ENCODE peak calls at places on chromosomes 13 and 19, in six cellular contexts. W is K562, M is A549, U is transverse colon, L is esophagus muscularis mucosa, Q is upper lobe of left lung. B is an unnamed sample. For H3K4me1, the result is how much of the 10 kb centered on the place peaks cover.

GRCh38 chr19:3179739-3180293 is 1.2 kb downstream of the S1PR4 start:
- DNase-seq in W (no peak), M (no peak), U (no peak), L (no peak), Q (peak), B (no peak)

GRCh38 chr13:100546713-100547405 is 41.7 kb downstream of the GGACT start:
- DNase-seq in W (no peak), M (no peak), U (no peak), L (no peak), Q (no peak), B (no peak)

GRCh38 chr13:30466841-30467252 is 1.1 kb upstream of the HMGB1 start:
- DNase-seq in W (peak), M (no peak), U (no peak), L (no peak), Q (no peak), B (no peak)

GRCh38 chr13:44147222-44147621 is 226.4 kb upstream of the SERP2 start:
- DNase-seq in W (no peak), M (no peak), U (no peak), L (no peak), Q (no peak), B (no peak)

GRCh38 chr19:35146746-35147466 is 3.9 kb downstream of the FXYD7 start:
- DNase-seq in W (no peak), M (no peak), U (no peak), L (no peak), Q (no peak), B (no peak)

GRCh38 chr13:39910041-39910440 is 254.6 kb downstream of the COG6 start:
- DNase-seq in W (no peak), M (no peak), U (no peak), L (no peak), Q (no peak), B (no peak)

GRCh38 chr19:48967346-48968178 is 2.5 kb downstream of the FTL start:
- DNase-seq in W (peak), M (peak), U (peak), L (no peak), Q (no peak), B (peak)

GRCh38 chr13:106987435-106987800 is 419.5 kb upstream of the ARGLU1 start:
- DNase-seq in W (no peak), M (no peak), U (no peak), L (no peak), Q (peak), B (no peak)

GRCh38 chr13:110615005-110615321 is 382 bp upstream of the NAXD start:
- DNase-seq in W (no peak), M (no peak), U (no peak), L (no peak), Q (peak), B (no peak)

GRCh38 chr13:39892731-39893293 is 237.3 kb downstream of the COG6 start:
- DNase-seq in W (no peak), M (no peak), U (no peak), L (no peak), Q (no peak), B (no peak)

GRCh38 chr13:41858783-41859182 is 102.1 kb downstream of the VWA8 start:
- DNase-seq in W (no peak), M (no peak), U (no peak), L (no peak), Q (no peak), B (no peak)

GRCh38 chr19:10454267-10454666 is 33.9 kb downstream of the PDE4A start:
- DNase-seq in W (peak), M (peak), U (no peak), L (no peak), Q (no peak), B (no peak)

GRCh38 chr13:111956261-111957151 is 110.4 kb upstream of the SOX1 start:
- DNase-seq in W (no peak), M (no peak), U (no peak), L (no peak), Q (no peak), B (peak)

GRCh38 chr19:1258161-1258492 is 9.7 kb downstream of the MIDN start:
- DNase-seq in W (no peak), M (no peak), U (no peak), L (no peak), Q (no peak), B (no peak)

GRCh38 chr19:1258707-1259205 is 10.4 kb downstream of the MIDN start:
- DNase-seq in W (no peak), M (peak), U (no peak), L (no peak), Q (peak), B (no peak)

GRCh38 chr19:1259873-1260748 is 9.0 kb upstream of the CIRBP start:
- DNase-seq in W (no peak), M (peak), U (peak), L (no peak), Q (peak), B (peak)

GRCh38 chr19:1260749-1261511 is 8.2 kb upstream of the CIRBP start:
- DNase-seq in W (peak), M (peak), U (peak), L (peak), Q (peak), B (peak)

GRCh38 chr19:1259206-1259872 is 9.8 kb upstream of the CIRBP start:
- DNase-seq in W (peak), M (peak), U (peak), L (no peak), Q (peak), B (peak)
- TF ChIP-seq POLR2A in W (peak), M (no peak), U (peak), L (no peak), Q (no peak), B (no peak)

GRCh38 chr19:58516246-58516836 is 3.3 kb downstream of the ZBTB45 start:
- DNase-seq in W (no peak), M (no peak), U (no peak), L (no peak), Q (peak), B (no peak)
- H3K4me1 ChIP-seq in W (under half), M (under half), U (under half), L (half or more), Q (under half), B (half or more)

DNA sequence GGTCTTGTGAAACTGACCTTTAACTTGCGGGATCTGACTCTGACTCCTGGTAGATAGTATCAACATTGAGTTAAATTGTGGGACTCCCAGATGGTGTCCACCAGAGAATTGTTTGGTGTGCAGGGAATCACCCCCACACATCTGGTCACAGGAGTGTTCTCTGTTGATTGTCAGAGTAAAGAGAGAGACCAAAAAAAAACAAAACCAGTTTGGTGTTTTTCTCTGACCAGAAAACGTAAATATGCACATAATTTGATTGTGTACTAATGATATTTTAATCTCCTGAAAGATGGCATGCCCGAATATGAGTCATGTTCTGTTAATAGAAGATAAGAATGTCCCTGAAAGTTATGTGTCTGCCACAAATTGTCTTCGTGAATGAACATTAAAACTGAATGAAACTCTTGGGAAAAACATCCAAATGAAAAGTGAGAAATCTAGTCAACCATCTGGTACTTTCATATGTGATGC is 118.5 kb upstream of the GPC6 start:
- DNase-seq in W (no peak), M (no peak), U (no peak), L (no peak), Q (no peak), B (no peak)
- TF ChIP-seq EP300 in W (no peak), M (no peak), U (no peak), L (no peak), Q (no peak), B (no peak)

GRCh38 chr13:46168341-46168740 is 13.6 kb downstream of the LCP1 start:
- DNase-seq in W (peak), M (no peak), U (peak), L (no peak), Q (peak), B (no peak)

GRCh38 chr13:46166947-46167610 is 14.9 kb downstream of the LCP1 start:
- DNase-seq in W (no peak), M (no peak), U (no peak), L (no peak), Q (no peak), B (no peak)

GRCh38 chr13:46164661-46165060 is 17.3 kb downstream of the LCP1 start:
- DNase-seq in W (no peak), M (no peak), U (no peak), L (no peak), Q (no peak), B (no peak)

GRCh38 chr13:46166221-46166584 is 15.8 kb downstream of the LCP1 start:
- DNase-seq in W (no peak), M (no peak), U (no peak), L (no peak), Q (no peak), B (no peak)

GRCh38 chr13:46165485-46166220 is 16.3 kb downstream of the LCP1 start:
- DNase-seq in W (no peak), M (no peak), U (no peak), L (no peak), Q (no peak), B (no peak)
- TF ChIP-seq POLR2A in W (no peak), M (no peak), U (no peak), L (no peak), Q (no peak), B (no peak)

DNA sequence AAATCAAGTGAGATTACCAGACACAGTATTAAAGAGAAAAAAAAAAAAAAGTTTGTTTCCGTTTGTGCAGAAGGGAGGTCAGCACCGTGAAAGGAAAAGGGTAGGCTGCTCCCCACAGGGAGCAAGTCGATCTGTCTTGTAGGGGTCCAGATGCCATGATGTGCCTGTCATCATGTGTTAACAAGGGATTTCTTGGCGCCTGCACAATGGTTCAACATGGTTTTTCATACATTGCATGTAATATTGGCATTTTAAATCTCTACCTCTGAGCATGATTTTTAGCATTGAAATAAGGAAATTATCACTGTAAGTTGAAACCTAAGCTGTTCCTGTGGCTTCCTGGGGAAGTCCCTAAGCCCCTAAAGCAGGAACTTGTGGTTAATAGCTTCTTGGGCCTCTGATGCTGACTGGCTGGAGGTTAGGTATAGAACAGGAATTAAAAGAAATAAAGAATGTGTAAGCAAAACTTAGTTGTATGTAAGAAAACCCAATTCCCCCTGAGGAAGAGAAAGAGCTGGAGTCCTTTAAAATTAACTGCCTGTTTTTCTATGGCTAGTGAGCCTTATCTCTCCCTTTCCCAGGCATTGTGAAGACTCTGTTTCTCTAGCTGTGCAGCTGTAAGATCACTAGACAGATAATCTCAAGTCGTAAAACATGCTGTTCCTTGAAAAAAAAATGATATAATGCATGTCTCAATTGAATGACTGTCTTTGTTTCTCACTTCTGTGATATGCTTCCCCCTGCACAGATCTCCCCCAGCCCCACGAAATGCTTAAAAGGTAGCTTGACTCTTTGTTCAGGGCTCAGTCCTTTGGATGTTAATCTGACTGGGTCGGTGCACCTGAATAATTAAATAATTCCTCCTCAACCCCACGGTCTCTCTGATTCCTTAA is 7.4 kb upstream of the FCGBP start:
- DNase-seq in W (no peak), M (no peak), U (peak), L (peak), Q (no peak), B (no peak)
- H3K4me1 ChIP-seq in W (under half), M (half or more), U (under half), L (under half), Q (under half), B (under half)

DNA sequence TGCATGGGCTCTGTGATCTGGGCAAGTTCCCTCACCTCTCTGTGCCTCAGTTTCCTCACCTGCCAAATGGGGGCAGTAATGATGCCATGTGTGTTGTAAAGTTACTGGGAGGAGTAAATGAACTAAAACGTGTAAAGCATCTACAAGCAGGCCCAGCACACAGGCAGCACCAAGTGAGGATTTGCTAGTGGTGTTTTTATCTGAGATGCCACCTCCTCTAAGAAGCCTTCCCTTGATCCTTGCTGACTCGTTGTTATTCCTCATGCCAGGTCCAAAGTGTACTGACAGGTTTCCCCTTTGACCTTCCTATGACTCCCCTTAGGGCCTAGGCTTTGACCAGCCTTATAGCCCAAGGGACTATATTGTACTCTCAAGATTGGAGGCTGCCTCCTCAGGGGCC is 1.5 kb upstream of the UQCRFS1 start:
- DNase-seq in W (no peak), M (no peak), U (no peak), L (peak), Q (no peak), B (no peak)
- TF ChIP-seq EP300 in W (no peak), M (no peak), U (no peak), L (no peak), Q (no peak), B (no peak)

GRCh38 chr19:18156268-18156667 is 3.3 kb downstream of the PIK3R2 start:
- DNase-seq in W (no peak), M (no peak), U (no peak), L (no peak), Q (no peak), B (no peak)

GRCh38 chr19:18158471-18158870 is 5.5 kb downstream of the PIK3R2 start:
- DNase-seq in W (no peak), M (no peak), U (no peak), L (no peak), Q (no peak), B (no peak)

GRCh38 chr19:18155095-18156087 is 2.4 kb downstream of the PIK3R2 start:
- DNase-seq in W (no peak), M (no peak), U (peak), L (no peak), Q (peak), B (no peak)

GRCh38 chr19:18157465-18158063 is 4.6 kb downstream of the PIK3R2 start:
- DNase-seq in W (no peak), M (no peak), U (no peak), L (no peak), Q (peak), B (no peak)

GRCh38 chr19:18156841-18157464 is 4.0 kb downstream of the PIK3R2 start:
- DNase-seq in W (peak), M (peak), U (peak), L (no peak), Q (peak), B (peak)
- TF ChIP-seq POLR2A in W (peak), M (no peak), U (no peak), L (no peak), Q (no peak), B (no peak)

DNA sequence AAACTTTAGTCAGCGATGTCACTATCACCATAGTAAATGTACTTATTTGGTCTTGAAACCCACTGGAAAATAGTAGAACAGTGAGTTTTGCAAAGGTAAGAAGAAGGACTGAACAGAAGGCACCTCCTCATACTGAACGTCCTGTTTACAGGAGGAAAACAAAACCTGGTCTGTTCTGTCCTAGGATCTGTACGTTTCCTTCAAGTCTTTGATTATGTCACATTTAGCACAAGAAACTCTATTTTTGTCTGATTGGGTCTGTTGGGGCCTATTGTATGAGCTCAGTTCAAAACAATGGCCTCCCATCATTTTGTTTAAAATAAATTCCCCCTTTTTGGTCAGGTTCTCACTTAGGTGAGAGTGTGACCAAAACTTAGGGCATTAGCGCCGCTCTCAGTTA is 11.2 kb upstream of the CFAP97D2 start:
- DNase-seq in W (no peak), M (no peak), U (no peak), L (no peak), Q (no peak), B (no peak)
- H3K4me1 ChIP-seq in W (under half), M (under half), U (under half), L (under half), Q (under half), B (under half)

GRCh38 chr19:33771308-33772101 is 25.2 kb upstream of the KCTD15 start:
- DNase-seq in W (peak), M (peak), U (peak), L (no peak), Q (peak), B (peak)
- TF ChIP-seq EP300 in W (no peak), M (no peak), U (no peak), L (no peak), Q (no peak), B (no peak)

B was measured in sigmoid colon.